ENCODE peak calls at places on chromosomes 12 and 14, in five cellular contexts. Q, W, N, G and P are unnamed samples.

GRCh38 chr12:66804555-66804954 is 125.7 kb upstream of the GRIP1 start:
- DNase-seq in Q (no peak), W (no peak), N (no peak), G (no peak), P (no peak)

GRCh38 chr12:57175428-57176138 is 28.2 kb upstream of the LRP1-AS start:
- DNase-seq in Q (peak), W (peak), N (peak), G (no peak), P (no peak)

GRCh38 chr12:68222336-68222735 is 3.3 kb downstream of the IL26 start:
- DNase-seq in Q (no peak), W (no peak), N (no peak), G (no peak), P (no peak)

GRCh38 chr12:113161415-113162016 is 12.0 kb downstream of the CFAP73 start:
- DNase-seq in Q (no peak), W (peak), N (no peak), G (no peak), P (no peak)

GRCh38 chr14:98444077-98444476 is 827.9 kb downstream of the BCL11B start:
- DNase-seq in Q (no peak), W (no peak), N (no peak), G (no peak), P (no peak)

GRCh38 chr12:121239335-121239678 is 29.4 kb downstream of the P2RX4 start:
- DNase-seq in Q (peak), W (no peak), N (no peak), G (no peak), P (no peak)

GRCh38 chr12:93982847-93983315 is 165.5 kb upstream of the PLXNC1 start:
- DNase-seq in Q (no peak), W (no peak), N (peak), G (no peak), P (no peak)

GRCh38 chr12:57732726-57733593 is 5.6 kb downstream of the AGAP2 start:
- DNase-seq in Q (no peak), W (no peak), N (no peak), G (no peak), P (no peak)

GRCh38 chr14:99231181-99231849 is 40.7 kb downstream of the BCL11B start:
- DNase-seq in Q (no peak), W (no peak), N (no peak), G (no peak), P (no peak)

GRCh38 chr14:24146622-24146977 is 190 bp upstream of the PSME2 start:
- DNase-seq in Q (peak), W (peak), N (peak), G (no peak), P (peak)

GRCh38 chr12:131959137-131959536 is 9.4 kb downstream of the EP400 start:
- DNase-seq in Q (no peak), W (no peak), N (no peak), G (no peak), P (no peak)

GRCh38 chr12:53755451-53756290 is 3.9 kb upstream of the CISTR start:
- DNase-seq in Q (no peak), W (no peak), N (no peak), G (no peak), P (no peak)

GRCh38 chr12:115683240-115683765 is 594.2 kb downstream of the MED13L start:
- DNase-seq in Q (no peak), W (no peak), N (no peak), G (no peak), P (no peak)

GRCh38 chr12:128690641-128691040 is 133.1 kb downstream of the SLC15A4 start:
- DNase-seq in Q (no peak), W (no peak), N (no peak), G (no peak), P (no peak)

GRCh38 chr12:28023156-28023887 is 50.8 kb upstream of the PTHLH start:
- DNase-seq in Q (no peak), W (peak), N (no peak), G (no peak), P (no peak)

GRCh38 chr12:70549340-70550179 is 87.7 kb downstream of the PTPRB start:
- DNase-seq in Q (no peak), W (no peak), N (no peak), G (no peak), P (no peak)

GRCh38 chr14:105227346-105227745 is 21.0 kb upstream of the BTBD6 start:
- DNase-seq in Q (no peak), W (no peak), N (no peak), G (no peak), P (no peak)

GRCh38 chr14:79011920-79012204 is 841.7 kb downstream of the NRXN3 start:
- DNase-seq in Q (no peak), W (no peak), N (no peak), G (no peak), P (no peak)

GRCh38 chr12:15716566-15716965 is 72.6 kb downstream of the EPS8 start:
- DNase-seq in Q (no peak), W (no peak), N (no peak), G (no peak), P (no peak)

GRCh38 chr14:22973217-22974032 is 8.9 kb downstream of the AJUBA start:
- DNase-seq in Q (peak), W (peak), N (no peak), G (no peak), P (no peak)

GRCh38 chr12:113818278-113818677 is 147.8 kb downstream of the RBM19 start:
- DNase-seq in Q (peak), W (no peak), N (no peak), G (no peak), P (no peak)

GRCh38 chr12:2265461-2266167 is 212.8 kb downstream of the CACNA1C start:
- DNase-seq in Q (no peak), W (no peak), N (no peak), G (no peak), P (no peak)

GRCh38 chr14:68232643-68233055 is 413.1 kb downstream of the RAD51B start:
- DNase-seq in Q (peak), W (peak), N (peak), G (no peak), P (peak)

GRCh38 chr14:91229743-91230200 is 14.7 kb downstream of the GPR68 start:
- DNase-seq in Q (no peak), W (peak), N (peak), G (no peak), P (peak)

GRCh38 chr12:93571854-93572711 is at the start of gene SOCS2:
- DNase-seq in Q (no peak), W (peak), N (peak), G (no peak), P (peak)

GRCh38 chr14:100587248-100587762 is at the start of gene BEGAIN:
- DNase-seq in Q (no peak), W (no peak), N (no peak), G (no peak), P (no peak)

GRCh38 chr14:74942164-74942563 is 13.2 kb downstream of the PGF start:
- DNase-seq in Q (no peak), W (no peak), N (no peak), G (no peak), P (no peak)

GRCh38 chr14:35949933-35950332 is 123.8 kb downstream of the BRMS1L start:
- DNase-seq in Q (no peak), W (no peak), N (no peak), G (no peak), P (no peak)

GRCh38 chr14:68076451-68076850 is 256.9 kb downstream of the RAD51B start:
- DNase-seq in Q (no peak), W (no peak), N (no peak), G (no peak), P (no peak)

GRCh38 chr12:102479099-102479887 is 1.1 kb downstream of the IGF1 start:
- DNase-seq in Q (peak), W (no peak), N (no peak), G (no peak), P (no peak)

GRCh38 chr12:56838602-56839488 is 75.7 kb downstream of the HSD17B6 start:
- DNase-seq in Q (peak), W (no peak), N (no peak), G (no peak), P (no peak)

GRCh38 chr14:104731249-104731924 is 7.4 kb downstream of the ADSS1 start:
- DNase-seq in Q (no peak), W (peak), N (no peak), G (no peak), P (no peak)

GRCh38 chr12:131076277-131076676 is 122.6 kb downstream of the ADGRD1 start:
- DNase-seq in Q (no peak), W (no peak), N (no peak), G (no peak), P (no peak)